ENCODE peak calls at places on chromosomes 1 and 21, in seven cellular contexts. S is HFF-Myc, I is lung, V is adrenal gland, Y is IMR-90, G is foreskin fibroblast, X is HL-60. F is an unnamed sample.

GRCh38 chr1:164473544-164473943 is 85.4 kb upstream of the PBX1 start:
- DNase-seq in S (no peak), I (no peak), V (peak), Y (no peak), G (no peak), X (no peak), F (no peak)

GRCh38 chr1:60281360-60281932 is 207.9 kb upstream of the C1orf87 start:
- DNase-seq in S (peak), I (peak), V (peak), Y (peak), G (peak), X (peak), F (no peak)

GRCh38 chr1:66253330-66253921 is 280.5 kb upstream of the SGIP1 start:
- DNase-seq in S (peak), I (no peak), V (peak), Y (peak), G (peak), X (peak), F (no peak)

GRCh38 chr1:88595355-88595754 is 88.7 kb upstream of the PKN2 start:
- DNase-seq in S (peak), I (no peak), V (no peak), Y (peak), G (peak), X (peak), F (no peak)

GRCh38 chr1:155301342-155301841 is at the start of gene PKLR:
- DNase-seq in S (no peak), I (no peak), V (no peak), Y (no peak), G (no peak), X (no peak), F (no peak)

GRCh38 chr1:234980224-234980656 is 148.4 kb downstream of the TOMM20 start:
- DNase-seq in S (no peak), I (no peak), V (no peak), Y (no peak), G (no peak), X (no peak), F (no peak)

GRCh38 chr1:113375878-113376277 is 14.4 kb upstream of the MAGI3 start:
- DNase-seq in S (no peak), I (no peak), V (no peak), Y (no peak), G (no peak), X (no peak), F (no peak)

GRCh38 chr1:229316166-229316565 is 26.7 kb downstream of the CCSAP start:
- DNase-seq in S (no peak), I (no peak), V (no peak), Y (no peak), G (no peak), X (no peak), F (no peak)

GRCh38 chr1:119779869-119780356 is 11.2 kb upstream of the HMGCS2 start:
- DNase-seq in S (no peak), I (peak), V (peak), Y (peak), G (peak), X (no peak), F (no peak)

GRCh38 chr1:246588322-246588721 is 22.1 kb downstream of the CNST start:
- DNase-seq in S (no peak), I (no peak), V (no peak), Y (peak), G (peak), X (no peak), F (no peak)

GRCh38 chr1:180157108-180157507 is 2.4 kb downstream of the QSOX1 start:
- DNase-seq in S (no peak), I (no peak), V (no peak), Y (peak), G (peak), X (no peak), F (no peak)

GRCh38 chr1:171985639-171986038 is 144.3 kb downstream of the DNM3 start:
- DNase-seq in S (no peak), I (no peak), V (peak), Y (no peak), G (no peak), X (no peak), F (no peak)

GRCh38 chr21:33975548-33976081 is 60.0 kb upstream of the ATP5PO start:
- DNase-seq in S (no peak), I (no peak), V (no peak), Y (peak), G (no peak), X (peak), F (no peak)

GRCh38 chr1:10918531-10918930 is 93.9 kb upstream of the TARDBP start:
- DNase-seq in S (no peak), I (no peak), V (no peak), Y (peak), G (no peak), X (no peak), F (peak)

GRCh38 chr1:10793129-10793651 is 3.3 kb downstream of the CASZ1 start:
- DNase-seq in S (no peak), I (no peak), V (no peak), Y (no peak), G (no peak), X (no peak), F (no peak)

GRCh38 chr1:207321790-207322530 is 482 bp downstream of the CD55 start:
- DNase-seq in S (no peak), I (no peak), V (peak), Y (no peak), G (no peak), X (peak), F (no peak)

GRCh38 chr1:177976596-177976995 is 6.7 kb upstream of the SEC16B start:
- DNase-seq in S (no peak), I (no peak), V (no peak), Y (no peak), G (no peak), X (no peak), F (no peak)

GRCh38 chr1:23019851-23020625 is 770 bp downstream of the KDM1A start:
- DNase-seq in S (no peak), I (peak), V (peak), Y (peak), G (no peak), X (peak), F (no peak)

GRCh38 chr1:162946701-162947100 is 85.7 kb upstream of the CCDC190 start:
- DNase-seq in S (no peak), I (no peak), V (peak), Y (no peak), G (no peak), X (no peak), F (no peak)

GRCh38 chr1:20194770-20195463 is 8.6 kb upstream of the PLA2G2C start:
- DNase-seq in S (no peak), I (peak), V (peak), Y (peak), G (peak), X (peak), F (no peak)

GRCh38 chr1:177249231-177249630 is 78.5 kb downstream of the BRINP2 start:
- DNase-seq in S (no peak), I (no peak), V (no peak), Y (no peak), G (no peak), X (no peak), F (no peak)

GRCh38 chr1:177975588-177976495 is 6.0 kb upstream of the SEC16B start:
- DNase-seq in S (no peak), I (no peak), V (no peak), Y (peak), G (peak), X (no peak), F (no peak)

GRCh38 chr1:236997882-236998281 is 6.4 kb downstream of the MT1HL1 start:
- DNase-seq in S (no peak), I (peak), V (no peak), Y (no peak), G (no peak), X (no peak), F (no peak)

GRCh38 chr1:115107501-115108260 is 18.4 kb upstream of the TSPAN2 start:
- DNase-seq in S (no peak), I (no peak), V (no peak), Y (peak), G (peak), X (peak), F (no peak)

GRCh38 chr1:39850606-39851216 is 32.6 kb downstream of the TRIT1 start:
- DNase-seq in S (no peak), I (no peak), V (no peak), Y (no peak), G (no peak), X (no peak), F (no peak)

GRCh38 chr1:8903410-8903809 is 24.9 kb upstream of the ENO1 start:
- DNase-seq in S (no peak), I (no peak), V (no peak), Y (no peak), G (no peak), X (peak), F (no peak)

GRCh38 chr1:20178634-20179368 is 7.1 kb upstream of the UBXN10 start:
- DNase-seq in S (no peak), I (no peak), V (no peak), Y (no peak), G (no peak), X (peak), F (no peak)

GRCh38 chr1:7120863-7121621 is 335.8 kb downstream of the CAMTA1 start:
- DNase-seq in S (no peak), I (no peak), V (peak), Y (no peak), G (no peak), X (no peak), F (no peak)

GRCh38 chr1:185292237-185292636 is 24.8 kb downstream of the IVNS1ABP start:
- DNase-seq in S (no peak), I (no peak), V (no peak), Y (no peak), G (no peak), X (peak), F (no peak)

GRCh38 chr1:106748581-106748980 is 307.9 kb upstream of the PRMT6 start:
- DNase-seq in S (no peak), I (no peak), V (no peak), Y (no peak), G (no peak), X (no peak), F (no peak)

GRCh38 chr1:145994391-145995120 is 1.8 kb downstream of the TXNIP start:
- DNase-seq in S (no peak), I (no peak), V (peak), Y (no peak), G (no peak), X (peak), F (no peak)

GRCh38 chr1:16249838-16250241 is 12.9 kb upstream of the CPLANE2 start:
- DNase-seq in S (no peak), I (no peak), V (peak), Y (peak), G (peak), X (peak), F (peak)

GRCh38 chr1:221040716-221041275 is 161.6 kb downstream of the HLX start:
- DNase-seq in S (no peak), I (no peak), V (no peak), Y (no peak), G (no peak), X (no peak), F (no peak)

GRCh38 chr1:21254335-21254951 is 35.8 kb downstream of the ECE1 start:
- DNase-seq in S (no peak), I (no peak), V (peak), Y (peak), G (no peak), X (no peak), F (no peak)

GRCh38 chr1:30778156-30778978 is 20.8 kb upstream of the LAPTM5 start:
- DNase-seq in S (peak), I (no peak), V (peak), Y (peak), G (peak), X (no peak), F (no peak)

GRCh38 chr21:37257526-37257966 is 9.6 kb downstream of the VPS26C start:
- DNase-seq in S (no peak), I (no peak), V (peak), Y (peak), G (no peak), X (peak), F (no peak)

GRCh38 chr1:12121212-12122000 is 45.4 kb upstream of the TNFRSF1B start:
- DNase-seq in S (no peak), I (no peak), V (no peak), Y (peak), G (peak), X (no peak), F (peak)

GRCh38 chr1:118931876-118932275 is 56.3 kb downstream of the TBX15 start:
- DNase-seq in S (no peak), I (no peak), V (no peak), Y (no peak), G (no peak), X (no peak), F (no peak)

GRCh38 chr1:201902198-201902597 is 13.5 kb downstream of the SHISA4 start:
- DNase-seq in S (no peak), I (no peak), V (no peak), Y (peak), G (no peak), X (no peak), F (no peak)

GRCh38 chr21:44370027-44370735 is 16.8 kb downstream of the TRPM2 start:
- DNase-seq in S (peak), I (no peak), V (peak), Y (peak), G (peak), X (no peak), F (no peak)
- TF ChIP-seq CTCF in S (no peak), I (no peak), V (no peak), Y (no peak), G (no peak), X (no peak), F (no peak)

DNA sequence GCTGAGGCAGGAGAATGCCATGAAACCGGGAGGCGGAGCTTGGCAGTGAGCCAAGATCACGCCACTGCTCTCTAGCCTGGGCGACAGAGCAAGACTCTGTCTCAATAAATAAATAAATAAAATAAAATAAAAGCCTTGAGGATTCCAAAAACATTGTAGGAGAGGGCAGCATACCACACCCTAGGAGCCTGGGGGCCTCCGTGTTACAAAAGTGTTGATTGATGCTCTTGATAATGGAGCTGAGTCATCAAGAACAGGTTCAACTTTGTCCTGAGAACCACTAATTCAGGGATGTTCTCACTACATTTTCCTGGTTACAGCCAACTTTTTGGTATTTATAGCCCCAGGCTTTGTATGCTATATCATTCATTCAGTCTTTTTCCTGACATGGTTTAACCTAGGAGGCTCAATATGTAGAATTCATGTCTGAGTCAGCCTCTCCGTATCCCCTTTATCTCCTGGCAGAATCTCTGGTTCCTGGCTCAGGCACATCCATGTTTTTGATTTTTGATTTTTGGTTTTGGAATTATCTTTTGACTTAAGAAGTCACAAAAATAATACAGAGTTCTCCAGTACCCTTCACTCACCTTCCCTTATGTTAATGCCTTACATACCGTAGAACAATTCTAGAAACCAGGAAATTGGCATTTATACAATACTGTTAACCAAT is 69.4 kb downstream of the LRRC8D start:
- DNase-seq in S (no peak), I (no peak), V (peak), Y (no peak), G (no peak), X (no peak), F (no peak)
- H3K4me3 ChIP-seq in S (no peak), I (no peak), V (no peak), Y (no peak), G (no peak), X (no peak), F (no peak)

DNA sequence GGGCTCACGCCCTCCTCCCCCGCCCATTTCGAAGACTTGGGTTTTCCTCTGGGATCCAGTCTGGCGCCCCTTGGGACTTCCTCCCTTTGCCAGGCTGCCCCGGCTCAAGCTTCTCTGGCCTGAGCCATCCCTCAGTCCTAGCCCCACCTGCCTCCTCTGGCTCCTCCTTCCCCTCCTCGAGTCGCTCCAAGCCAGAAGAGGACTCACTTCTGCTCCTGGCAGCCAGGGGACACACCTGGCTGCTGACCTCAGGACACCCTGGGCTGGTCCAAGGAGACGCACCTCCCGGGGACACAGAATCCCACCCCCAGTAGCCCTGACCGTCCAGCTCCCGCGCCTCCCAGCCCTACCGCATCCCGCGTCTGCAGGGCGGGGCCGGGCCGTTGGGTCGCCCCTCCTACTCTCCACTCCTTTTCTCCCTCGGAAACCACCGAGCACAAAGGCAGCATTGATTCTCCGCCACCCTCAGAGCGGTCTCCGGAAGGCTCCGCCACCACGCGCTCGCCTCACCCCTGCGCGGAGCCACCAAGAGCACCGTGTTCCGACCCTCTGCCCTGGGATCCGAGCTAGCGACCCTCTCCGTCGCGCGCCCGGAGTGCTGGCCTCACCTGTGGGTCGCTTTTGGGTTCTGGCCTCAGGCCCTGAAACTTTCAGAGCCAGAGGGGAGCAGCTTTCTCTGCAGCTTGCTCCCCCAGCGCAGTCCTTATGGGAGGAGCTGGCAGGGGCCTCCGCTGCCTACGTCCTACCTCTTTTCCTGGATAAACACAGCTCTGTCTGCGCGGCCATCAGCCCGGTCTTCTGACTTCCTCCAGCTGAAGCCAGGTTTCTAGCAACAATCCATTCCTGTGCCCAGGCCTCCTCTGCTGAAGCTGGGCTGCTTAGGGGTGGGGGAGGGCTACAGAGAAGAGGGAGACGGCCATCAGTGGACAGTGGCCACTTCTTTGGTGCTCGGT is at the start of gene C2CD4D:
- DNase-seq in S (no peak), I (peak), V (no peak), Y (no peak), G (no peak), X (no peak), F (no peak)
- TF ChIP-seq CTCF in S (no peak), I (no peak), V (no peak), Y (no peak), G (no peak), X (no peak), F (no peak)

DNA sequence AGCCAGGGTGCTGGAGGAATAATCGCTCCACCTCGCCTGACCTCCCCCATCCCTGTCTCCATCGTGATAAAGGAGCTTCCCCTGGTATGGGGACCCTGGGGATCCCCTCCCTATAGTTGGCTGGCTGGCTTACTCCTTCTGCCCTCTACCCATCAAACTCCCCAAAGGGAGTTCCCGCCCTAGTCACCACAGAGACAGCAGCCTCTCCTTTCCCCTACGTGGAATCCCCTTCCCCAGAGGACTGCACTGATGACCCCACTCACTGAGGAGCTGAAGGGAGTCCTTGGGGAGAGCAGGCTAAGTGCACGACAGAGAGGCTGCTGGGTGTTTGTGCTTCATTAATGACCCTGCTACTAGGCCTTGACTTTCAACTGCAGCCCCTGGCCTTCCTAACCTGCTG is 1.9 kb downstream of the CADM3 start:
- DNase-seq in S (no peak), I (no peak), V (no peak), Y (no peak), G (no peak), X (no peak), F (no peak)
- H3K4me3 ChIP-seq in S (no peak), I (no peak), V (no peak), Y (no peak), G (no peak), X (no peak), F (no peak)

GRCh38 chr1:85182700-85183099 is 18.1 kb downstream of the SYDE2 start:
- DNase-seq in S (no peak), I (no peak), V (no peak), Y (no peak), G (no peak), X (no peak), F (no peak)
- TF ChIP-seq CTCF in S (no peak), I (no peak), V (no peak), Y (no peak), G (no peak), X (no peak), F (no peak)

GRCh38 chr1:37476460-37477197 is 2.2 kb downstream of the ZC3H12A start:
- DNase-seq in S (no peak), I (peak), V (peak), Y (peak), G (peak), X (no peak), F (no peak)

GRCh38 chr1:37478451-37478871 is 4.1 kb downstream of the ZC3H12A start:
- DNase-seq in S (no peak), I (no peak), V (no peak), Y (peak), G (peak), X (peak), F (no peak)

GRCh38 chr1:37477198-37477931 is 3.0 kb downstream of the ZC3H12A start:
- DNase-seq in S (no peak), I (peak), V (no peak), Y (peak), G (no peak), X (peak), F (no peak)

GRCh38 chr1:37478890-37479254 is 4.5 kb downstream of the ZC3H12A start:
- DNase-seq in S (no peak), I (no peak), V (no peak), Y (peak), G (no peak), X (peak), F (no peak)

DNA sequence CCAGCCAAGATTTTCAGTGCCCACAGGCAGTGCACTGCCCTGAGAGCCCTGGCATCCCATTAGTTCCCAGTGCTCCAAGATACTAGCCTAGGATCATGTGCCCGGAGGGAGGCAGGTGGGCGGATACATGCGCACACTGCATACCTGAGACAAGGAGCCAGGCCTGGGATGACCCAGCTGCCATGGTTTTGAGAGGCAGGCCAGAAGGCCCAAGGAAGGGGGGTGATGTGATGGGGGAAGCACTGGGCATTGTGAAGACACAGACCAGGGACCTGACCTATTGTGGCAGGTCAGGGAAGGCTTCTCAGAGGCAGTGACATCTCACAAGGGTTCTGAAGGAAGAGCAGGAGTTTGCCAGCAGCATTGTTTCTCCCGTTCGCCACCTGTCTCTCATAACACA is 3.6 kb downstream of the ZC3H12A start:
- DNase-seq in S (no peak), I (no peak), V (no peak), Y (no peak), G (no peak), X (no peak), F (no peak)
- H3K4me3 ChIP-seq in S (peak), I (peak), V (peak), Y (no peak), G (peak), X (peak), F (peak)

GRCh38 chr1:212864201-212864600 is 6.1 kb downstream of the FLVCR1 start:
- DNase-seq in S (no peak), I (no peak), V (no peak), Y (no peak), G (no peak), X (no peak), F (no peak)
- TF ChIP-seq CTCF in S (no peak), I (no peak), V (no peak), Y (no peak), G (no peak), X (no peak), F (no peak)

F was measured in AG04449.